ENCODE peak calls at places on chromosomes 3 and 15, in five cellular contexts. Z is neural progenitor cell, R is body of pancreas, Q is cardiac fibroblast, M is WERI-Rb-1. H is an unnamed sample.

GRCh38 chr3:147493666-147494065 is 84.5 kb downstream of the ZIC1 start:
- DNase-seq in M (no peak), Q (no peak), R (no peak), Z (no peak), H (no peak)

GRCh38 chr3:33174711-33175409 is 43.8 kb downstream of the SUSD5 start:
- DNase-seq in R (no peak), M (no peak), Q (peak; percentile 12), Z (no peak), H (no peak)

GRCh38 chr3:112744825-112745566 is 101.7 kb downstream of the CD200R1L start:
- DNase-seq in Q (peak; percentile 81), Z (no peak), M (no peak), R (no peak), H (no peak)

GRCh38 chr3:135147657-135148056 is 352.6 kb downstream of the EPHB1 start:
- DNase-seq in Z (no peak), R (no peak), Q (no peak), M (no peak), H (no peak)

GRCh38 chr3:12231481-12231880 is 57.4 kb upstream of the PPARG start:
- DNase-seq in R (no peak), M (no peak), Q (no peak), Z (no peak), H (no peak)

GRCh38 chr15:82858932-82859331 is 49.5 kb downstream of the WHAMM start:
- DNase-seq in M (no peak), Q (no peak), R (no peak), Z (no peak), H (no peak)

GRCh38 chr15:72312605-72313447 is 7.1 kb downstream of the CELF6 start:
- DNase-seq in M (peak; percentile 81), Z (peak; percentile 82), R (peak; percentile 70), Q (peak; percentile 80), H (peak; percentile 72)

GRCh38 chr3:168991813-168992212 is 671.7 kb downstream of the MECOM start:
- DNase-seq in R (no peak), M (no peak), Z (no peak), Q (peak; percentile 41), H (no peak)

GRCh38 chr3:13049400-13049799 is 23.8 kb downstream of the IQSEC1 start:
- DNase-seq in Z (no peak), M (no peak), R (no peak), Q (no peak), H (no peak)

GRCh38 chr3:191051037-191051436 is 148.0 kb upstream of the OSTN start:
- DNase-seq in Z (peak; percentile 56), R (no peak), Q (peak; percentile 50), M (no peak), H (no peak)

GRCh38 chr3:82342521-82342920 is 581.1 kb upstream of the GBE1 start:
- DNase-seq in Q (no peak), R (no peak), Z (no peak), M (no peak), H (no peak)

GRCh38 chr3:115783938-115784738 is 160.8 kb downstream of the GAP43 start:
- DNase-seq in R (peak; percentile 90), Z (peak; percentile 94), Q (peak; percentile 94), M (peak; percentile 97), H (peak; percentile 95)

GRCh38 chr3:32571192-32571485 is 481 bp upstream of the DYNC1LI1 start:
- DNase-seq in M (no peak), Z (no peak), R (no peak), Q (no peak), H (no peak)

GRCh38 chr3:100216713-100217112 is 44.1 kb upstream of the TBC1D23 start:
- DNase-seq in M (no peak), R (no peak), Z (no peak), Q (no peak), H (no peak)

GRCh38 chr3:114597012-114597411 is 303.2 kb downstream of the TIGIT start:
- DNase-seq in M (no peak), R (no peak), Q (peak; percentile 16), Z (no peak), H (no peak)

GRCh38 chr3:77947671-77948070 is 907.8 kb downstream of the ROBO2 start:
- DNase-seq in R (no peak), M (no peak), Q (no peak), Z (no peak), H (no peak)

GRCh38 chr3:136645915-136646314 is 106.3 kb downstream of the STAG1 start:
- DNase-seq in Z (no peak), M (no peak), Q (no peak), R (no peak), H (no peak)

GRCh38 chr15:37682304-37682703 is 252.1 kb upstream of the TMCO5A start:
- DNase-seq in R (no peak), Z (peak; percentile 24), Q (peak; percentile 15), M (no peak), H (no peak)

GRCh38 chr3:30493912-30494311 is 112.5 kb upstream of the TGFBR2 start:
- DNase-seq in R (no peak), M (no peak), Z (no peak), Q (peak; percentile 81), H (no peak)

GRCh38 chr15:43085921-43086320 is 19.9 kb downstream of the UBR1 start:
- DNase-seq in Q (peak; percentile 52), M (no peak), Z (no peak), R (no peak), H (no peak)

GRCh38 chr3:147945968-147946519 is 536.9 kb downstream of the ZIC1 start:
- DNase-seq in R (peak; percentile 67), M (no peak), Q (peak; percentile 93), Z (peak; percentile 23), H (peak; percentile 5)

GRCh38 chr15:39618063-39618823 is 37.4 kb downstream of the THBS1 start:
- DNase-seq in M (no peak), Q (no peak), Z (no peak), R (no peak), H (no peak)

GRCh38 chr3:178454714-178455113 is 81.5 kb upstream of the KCNMB2 start:
- DNase-seq in M (no peak), R (no peak), Q (peak; percentile 56), Z (peak; percentile 33), H (no peak)

GRCh38 chr3:50626406-50626805 is 9.5 kb downstream of the MAPKAPK3 start:
- DNase-seq in M (no peak), Z (no peak), R (no peak), Q (no peak), H (no peak)

GRCh38 chr3:124291008-124291407 is 299.1 kb upstream of the ROPN1 start:
- DNase-seq in M (no peak), Q (no peak), R (no peak), Z (no peak), H (no peak)

GRCh38 chr3:50165388-50166308 is 10.5 kb downstream of the SEMA3F start:
- DNase-seq in R (no peak), Z (no peak), Q (peak; percentile 87), M (no peak), H (no peak)

GRCh38 chr3:99808163-99808794 is 9.4 kb upstream of the CMSS1 start:
- DNase-seq in M (peak; percentile 70), R (peak; percentile 59), Z (peak; percentile 73), Q (peak; percentile 90), H (peak; percentile 52)

GRCh38 chr15:48427960-48428547 is 96.8 kb downstream of the DUT start:
- DNase-seq in Z (no peak), M (no peak), Q (peak; percentile 45), R (no peak), H (no peak)

DNA sequence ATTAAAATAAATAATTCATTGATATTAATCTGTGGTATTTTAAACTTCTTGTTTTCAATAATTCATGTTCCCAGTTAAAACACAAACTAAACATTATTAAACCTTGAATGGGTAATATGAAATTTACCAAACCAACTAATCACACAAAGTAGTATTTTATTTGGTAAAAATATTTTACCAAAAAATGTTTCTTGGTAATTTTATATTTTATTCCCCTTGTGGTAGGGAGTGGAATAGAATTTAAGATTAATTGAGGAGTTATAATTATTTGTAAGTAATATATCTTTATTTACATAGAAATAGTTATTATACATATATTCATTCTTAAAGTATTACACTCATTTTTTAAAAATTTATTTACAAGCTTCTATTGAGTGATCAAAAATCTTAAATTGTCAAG is 1350.9 kb downstream of the OTOL1 start:
- DNase-seq in M (no peak), Z (no peak), R (no peak), Q (no peak), H (no peak)
- TF ChIP-seq CTCF in M (no peak), Z (no peak), R (no peak), Q (no peak), H (peak; percentile 13)

DNA sequence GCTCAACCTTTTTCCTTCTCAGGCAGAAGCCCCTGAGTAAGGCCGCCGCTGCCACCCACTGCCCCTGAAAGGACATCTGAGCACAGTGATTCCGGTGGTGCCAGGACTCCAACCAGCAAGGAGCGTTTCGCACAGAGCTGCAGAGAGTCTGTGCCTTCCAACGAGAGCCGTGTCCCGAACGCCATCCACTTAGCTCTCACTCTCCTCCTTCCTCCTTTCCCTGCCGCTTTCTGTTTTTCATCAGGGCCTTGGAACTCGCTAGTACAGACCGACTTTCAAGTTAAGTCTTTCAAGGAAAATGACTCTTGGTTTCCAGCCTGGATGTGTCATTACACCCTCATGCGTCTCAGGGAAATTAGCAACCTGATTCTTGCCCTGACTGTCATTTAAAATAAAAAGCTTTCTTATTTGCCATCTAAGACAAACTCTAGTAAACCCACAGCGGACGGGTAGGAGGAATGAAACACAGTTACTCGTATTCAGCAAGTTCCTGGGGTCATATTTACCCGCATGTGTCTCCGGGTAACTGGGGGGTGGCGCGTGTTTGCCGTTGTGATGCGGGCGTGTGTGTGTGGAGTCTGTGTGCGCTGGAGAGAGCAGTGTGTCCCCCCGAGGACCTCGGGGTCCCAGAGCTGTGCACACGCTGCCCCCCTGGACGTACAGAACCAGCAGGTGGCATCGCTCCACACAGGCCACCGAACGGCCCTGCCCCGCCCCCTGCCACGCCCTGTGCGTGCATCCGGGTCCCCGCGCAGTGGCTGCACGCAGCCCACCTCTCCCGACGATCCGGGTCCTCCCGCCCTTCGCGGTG is 30.4 kb upstream of the ALDH1A3 start:
- DNase-seq in Q (peak; percentile 26), Z (no peak), M (no peak), R (peak; percentile 67), H (peak; percentile 40)
- TF ChIP-seq CTCF in Q (peak; percentile 20), Z (no peak), M (no peak), R (peak; percentile 41), H (no peak)

GRCh38 chr3:53486961-53487654 is 7.3 kb upstream of the CACNA1D start:
- DNase-seq in M (no peak), R (no peak), Q (peak; percentile 2), Z (no peak), H (no peak)
- TF ChIP-seq CTCF in M (peak; percentile 21), R (no peak), Q (no peak), Z (peak; percentile 13), H (no peak)

DNA sequence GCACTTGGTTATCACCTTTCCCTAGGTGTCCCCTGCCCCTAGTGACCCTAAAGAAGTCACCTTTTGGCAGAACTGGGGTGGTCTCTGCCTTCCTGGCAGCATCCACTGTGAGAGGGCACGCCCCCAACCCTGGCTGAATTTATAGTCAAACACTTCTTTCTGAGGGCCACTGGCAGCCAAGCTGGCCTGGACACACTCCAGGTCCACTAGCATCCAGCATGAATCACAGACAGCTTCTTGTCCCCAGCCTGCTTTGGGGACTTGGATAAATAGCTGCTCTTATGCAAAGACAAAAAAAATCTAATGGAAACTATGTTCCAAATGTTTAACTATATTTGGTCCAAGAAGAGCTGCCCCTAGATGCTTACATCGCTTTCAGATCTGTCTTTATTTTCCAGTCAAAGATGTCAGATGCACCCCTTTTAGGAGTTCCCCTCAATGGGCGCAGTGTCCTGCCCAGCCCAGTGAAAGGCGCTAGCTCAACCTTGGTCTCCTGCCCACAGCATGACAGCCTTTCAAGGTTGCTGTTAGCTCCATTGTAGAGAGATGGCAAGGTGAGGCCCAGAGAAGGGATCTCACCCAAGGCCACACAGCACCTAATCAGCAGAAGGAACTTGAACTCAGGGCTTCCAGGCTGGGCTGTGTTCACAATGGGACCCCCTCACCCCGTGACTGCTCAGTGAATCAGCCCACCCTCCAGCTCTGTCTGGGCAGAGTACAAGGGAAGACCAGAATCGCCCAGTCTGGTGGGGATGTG is 7.0 kb downstream of the RASL12 start:
- DNase-seq in M (no peak), Z (no peak), R (no peak), Q (no peak), H (no peak)
- TF ChIP-seq CTCF in M (no peak), Z (no peak), R (no peak), Q (no peak), H (no peak)